ENCODE peak calls at places on chromosomes 11 and 22, in seven cellular contexts. One of them, this sample, is unnamed.

GRCh38 chr22:50089231-50090140 is at the start of gene MOV10L1:
- DNase-seq in A549: no peak
- DNase-seq in HCT116: no peak
- DNase-seq in body of pancreas: peak; percentile 40
- DNase-seq in lower lobe of right lung: no peak
- DNase-seq in vagina: no peak
- DNase-seq in fibroblast of lung: peak; percentile 17
- DNase-seq in this sample: no peak

GRCh38 chr11:34480339-34480738 is 33.3 kb downstream of the ELF5 start:
- DNase-seq in A549: no peak
- DNase-seq in HCT116: no peak
- DNase-seq in body of pancreas: no peak
- DNase-seq in lower lobe of right lung: no peak
- DNase-seq in vagina: no peak
- DNase-seq in fibroblast of lung: no peak
- DNase-seq in this sample: no peak

GRCh38 chr22:48954781-48955311 is 872.8 kb downstream of the BRD1 start:
- DNase-seq in A549: no peak
- DNase-seq in HCT116: no peak
- DNase-seq in body of pancreas: no peak
- DNase-seq in lower lobe of right lung: no peak
- DNase-seq in vagina: no peak
- DNase-seq in fibroblast of lung: no peak
- DNase-seq in this sample: no peak

GRCh38 chr11:56611174-56611573 is 3.5 kb downstream of the OR5M1 start:
- DNase-seq in A549: no peak
- DNase-seq in HCT116: no peak
- DNase-seq in body of pancreas: no peak
- DNase-seq in lower lobe of right lung: no peak
- DNase-seq in vagina: no peak
- DNase-seq in fibroblast of lung: no peak
- DNase-seq in this sample: no peak

GRCh38 chr22:19940536-19941364 is 822 bp upstream of the COMT start:
- DNase-seq in A549: no peak
- DNase-seq in HCT116: no peak
- DNase-seq in body of pancreas: no peak
- DNase-seq in lower lobe of right lung: peak; percentile 39
- DNase-seq in vagina: no peak
- DNase-seq in fibroblast of lung: no peak
- DNase-seq in this sample: no peak

GRCh38 chr11:74877132-74877531 is 71.8 kb downstream of the XRRA1 start:
- DNase-seq in A549: peak; percentile 61
- DNase-seq in HCT116: peak; percentile 15
- DNase-seq in body of pancreas: no peak
- DNase-seq in lower lobe of right lung: no peak
- DNase-seq in vagina: no peak
- DNase-seq in fibroblast of lung: peak; percentile 21
- DNase-seq in this sample: no peak

GRCh38 chr22:44455151-44455962 is 42.7 kb downstream of the RTL6 start:
- DNase-seq in A549: no peak
- DNase-seq in HCT116: no peak
- DNase-seq in body of pancreas: peak; percentile 22
- DNase-seq in lower lobe of right lung: no peak
- DNase-seq in vagina: peak; percentile 61
- DNase-seq in fibroblast of lung: no peak
- DNase-seq in this sample: peak; percentile 85

GRCh38 chr11:3929689-3930088 is 74.2 kb downstream of the STIM1 start:
- DNase-seq in A549: no peak
- DNase-seq in HCT116: no peak
- DNase-seq in body of pancreas: peak; percentile 39
- DNase-seq in lower lobe of right lung: no peak
- DNase-seq in vagina: no peak
- DNase-seq in fibroblast of lung: no peak
- DNase-seq in this sample: no peak

GRCh38 chr11:35326266-35326879 is 93.0 kb downstream of the SLC1A2 start:
- DNase-seq in A549: no peak
- DNase-seq in HCT116: no peak
- DNase-seq in body of pancreas: no peak
- DNase-seq in lower lobe of right lung: no peak
- DNase-seq in vagina: no peak
- DNase-seq in fibroblast of lung: no peak
- DNase-seq in this sample: no peak

GRCh38 chr22:24947881-24948280 is 1.4 kb upstream of the LHFPL7 start:
- DNase-seq in A549: no peak
- DNase-seq in HCT116: no peak
- DNase-seq in body of pancreas: peak; percentile 26
- DNase-seq in lower lobe of right lung: no peak
- DNase-seq in vagina: no peak
- DNase-seq in fibroblast of lung: no peak
- DNase-seq in this sample: no peak

GRCh38 chr22:50513175-50513574 is 5.2 kb downstream of the NCAPH2 start:
- DNase-seq in A549: no peak
- DNase-seq in HCT116: no peak
- DNase-seq in body of pancreas: no peak
- DNase-seq in lower lobe of right lung: no peak
- DNase-seq in vagina: no peak
- DNase-seq in fibroblast of lung: no peak
- DNase-seq in this sample: no peak

GRCh38 chr22:25970996-25971811 is 198.1 kb upstream of the SEZ6L start:
- DNase-seq in A549: no peak
- DNase-seq in HCT116: no peak
- DNase-seq in body of pancreas: no peak
- DNase-seq in lower lobe of right lung: no peak
- DNase-seq in vagina: no peak
- DNase-seq in fibroblast of lung: no peak
- DNase-seq in this sample: no peak

GRCh38 chr11:134120921-134121526 is 52.2 kb downstream of the JAM3 start:
- DNase-seq in A549: no peak
- DNase-seq in HCT116: no peak
- DNase-seq in body of pancreas: no peak
- DNase-seq in lower lobe of right lung: no peak
- DNase-seq in vagina: no peak
- DNase-seq in fibroblast of lung: peak; percentile 78
- DNase-seq in this sample: no peak

GRCh38 chr22:49157529-49158339 is 669.9 kb downstream of the BRD1 start:
- DNase-seq in A549: no peak
- DNase-seq in HCT116: no peak
- DNase-seq in body of pancreas: no peak
- DNase-seq in lower lobe of right lung: no peak
- DNase-seq in vagina: no peak
- DNase-seq in fibroblast of lung: no peak
- DNase-seq in this sample: no peak

GRCh38 chr22:41830174-41830573 is 2.7 kb upstream of the SREBF2 start:
- DNase-seq in A549: no peak
- DNase-seq in HCT116: no peak
- DNase-seq in body of pancreas: no peak
- DNase-seq in lower lobe of right lung: no peak
- DNase-seq in vagina: no peak
- DNase-seq in fibroblast of lung: no peak
- DNase-seq in this sample: no peak

GRCh38 chr11:100810666-100811065 is 123.6 kb downstream of the ARHGAP42 start:
- DNase-seq in A549: no peak
- DNase-seq in HCT116: no peak
- DNase-seq in body of pancreas: no peak
- DNase-seq in lower lobe of right lung: no peak
- DNase-seq in vagina: no peak
- DNase-seq in fibroblast of lung: no peak
- DNase-seq in this sample: no peak

GRCh38 chr11:16096336-16096735 is 260.0 kb downstream of the SOX6 start:
- DNase-seq in A549: no peak
- DNase-seq in HCT116: no peak
- DNase-seq in body of pancreas: no peak
- DNase-seq in lower lobe of right lung: no peak
- DNase-seq in vagina: no peak
- DNase-seq in fibroblast of lung: peak; percentile 23
- DNase-seq in this sample: no peak

GRCh38 chr11:45163956-45164575 is 17.6 kb downstream of the PRDM11 start:
- DNase-seq in A549: no peak
- DNase-seq in HCT116: no peak
- DNase-seq in body of pancreas: no peak
- DNase-seq in lower lobe of right lung: no peak
- DNase-seq in vagina: no peak
- DNase-seq in fibroblast of lung: no peak
- DNase-seq in this sample: no peak

GRCh38 chr11:98561877-98562395 is 458.8 kb upstream of the CNTN5 start:
- DNase-seq in A549: no peak
- DNase-seq in HCT116: no peak
- DNase-seq in body of pancreas: no peak
- DNase-seq in lower lobe of right lung: no peak
- DNase-seq in vagina: no peak
- DNase-seq in fibroblast of lung: no peak
- DNase-seq in this sample: no peak

GRCh38 chr11:112610494-112610893 is 349.8 kb upstream of the PLET1 start:
- DNase-seq in A549: no peak
- DNase-seq in HCT116: no peak
- DNase-seq in body of pancreas: no peak
- DNase-seq in lower lobe of right lung: no peak
- DNase-seq in vagina: no peak
- DNase-seq in fibroblast of lung: no peak
- DNase-seq in this sample: no peak

GRCh38 chr11:112421854-112422253 is 161.2 kb upstream of the PLET1 start:
- DNase-seq in A549: no peak
- DNase-seq in HCT116: no peak
- DNase-seq in body of pancreas: no peak
- DNase-seq in lower lobe of right lung: no peak
- DNase-seq in vagina: no peak
- DNase-seq in fibroblast of lung: no peak
- DNase-seq in this sample: no peak

GRCh38 chr11:73792584-73792983 is 4.9 kb downstream of the MRPL48 start:
- DNase-seq in A549: no peak
- DNase-seq in HCT116: no peak
- DNase-seq in body of pancreas: no peak
- DNase-seq in lower lobe of right lung: no peak
- DNase-seq in vagina: no peak
- DNase-seq in fibroblast of lung: no peak
- DNase-seq in this sample: no peak
- H3K27ac ChIP-seq in A549: no peak overlapping the region
- H3K27ac ChIP-seq in HCT116: no peak overlapping the region
- H3K27ac ChIP-seq in body of pancreas: no peak overlapping the region
- H3K27ac ChIP-seq in lower lobe of right lung: no peak overlapping the region
- H3K27ac ChIP-seq in vagina: no peak overlapping the region
- H3K27ac ChIP-seq in fibroblast of lung: no peak overlapping the region
- H3K27ac ChIP-seq in this sample: no peak overlapping the region

GRCh38 chr11:859394-860131 is 16.9 kb downstream of the TSPAN4 start:
- DNase-seq in A549: peak; percentile 70
- DNase-seq in HCT116: no peak
- DNase-seq in body of pancreas: peak; percentile 80
- DNase-seq in lower lobe of right lung: peak; percentile 74
- DNase-seq in vagina: no peak
- DNase-seq in fibroblast of lung: peak; percentile 94
- DNase-seq in this sample: no peak
- H3K4me3 ChIP-seq in A549: no peak overlapping the region
- H3K4me3 ChIP-seq in HCT116: no peak overlapping the region
- H3K4me3 ChIP-seq in body of pancreas: no peak overlapping the region
- H3K4me3 ChIP-seq in lower lobe of right lung: no peak overlapping the region
- H3K4me3 ChIP-seq in vagina: peak overlapping the region; percentile 18
- H3K4me3 ChIP-seq in fibroblast of lung: peak overlapping the region; percentile 42
- H3K4me3 ChIP-seq in this sample: no peak overlapping the region

DNA sequence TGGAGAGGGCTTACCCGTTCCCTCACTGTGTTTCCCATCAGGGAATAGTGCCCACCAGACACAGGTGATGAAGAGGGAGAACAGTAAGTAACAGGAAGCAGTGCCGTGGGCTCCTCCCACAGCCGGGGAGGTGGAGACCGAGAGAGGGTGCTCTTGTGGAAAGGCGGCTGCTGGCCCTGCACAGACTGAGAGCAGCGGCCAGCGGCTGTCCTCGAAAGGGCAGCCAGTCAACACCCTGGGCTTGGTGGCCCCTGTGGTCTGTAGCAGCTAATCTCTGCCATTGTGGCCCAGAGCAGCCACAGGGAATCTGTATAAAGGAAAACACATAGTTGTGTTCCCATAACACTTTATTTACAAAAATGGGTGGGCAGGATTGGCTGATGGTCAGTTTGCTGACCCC is 121.9 kb downstream of the TBC1D22A start:
- DNase-seq in A549: no peak
- DNase-seq in HCT116: no peak
- DNase-seq in body of pancreas: no peak
- DNase-seq in lower lobe of right lung: no peak
- DNase-seq in vagina: no peak
- DNase-seq in fibroblast of lung: no peak
- DNase-seq in this sample: no peak
- H3K27ac ChIP-seq in A549: no peak overlapping the region
- H3K27ac ChIP-seq in HCT116: no peak overlapping the region
- H3K27ac ChIP-seq in body of pancreas: no peak overlapping the region
- H3K27ac ChIP-seq in lower lobe of right lung: no peak overlapping the region
- H3K27ac ChIP-seq in vagina: no peak overlapping the region
- H3K27ac ChIP-seq in fibroblast of lung: no peak overlapping the region
- H3K27ac ChIP-seq in this sample: no peak overlapping the region

GRCh38 chr11:117314840-117315239 is 1.2 kb downstream of the BACE1 start:
- DNase-seq in A549: no peak
- DNase-seq in HCT116: no peak
- DNase-seq in body of pancreas: peak; percentile 51
- DNase-seq in lower lobe of right lung: no peak
- DNase-seq in vagina: no peak
- DNase-seq in fibroblast of lung: no peak
- DNase-seq in this sample: no peak

GRCh38 chr11:117316197-117316961 is at the start of gene BACE1:
- DNase-seq in A549: peak; percentile 81
- DNase-seq in HCT116: peak; percentile 71
- DNase-seq in body of pancreas: peak; percentile 90
- DNase-seq in lower lobe of right lung: peak; percentile 82
- DNase-seq in vagina: no peak
- DNase-seq in fibroblast of lung: peak; percentile 88
- DNase-seq in this sample: peak; percentile 17

GRCh38 chr11:117313103-117313502 is 3.0 kb downstream of the BACE1 start:
- DNase-seq in A549: no peak
- DNase-seq in HCT116: no peak
- DNase-seq in body of pancreas: no peak
- DNase-seq in lower lobe of right lung: no peak
- DNase-seq in vagina: no peak
- DNase-seq in fibroblast of lung: no peak
- DNase-seq in this sample: no peak

GRCh38 chr11:117315285-117316196 is 515 bp downstream of the BACE1 start:
- DNase-seq in A549: no peak
- DNase-seq in HCT116: no peak
- DNase-seq in body of pancreas: no peak
- DNase-seq in lower lobe of right lung: no peak
- DNase-seq in vagina: no peak
- DNase-seq in fibroblast of lung: no peak
- DNase-seq in this sample: peak; percentile 21

GRCh38 chr11:117313828-117314768 is 2.0 kb downstream of the BACE1 start:
- DNase-seq in A549: no peak
- DNase-seq in HCT116: no peak
- DNase-seq in body of pancreas: no peak
- DNase-seq in lower lobe of right lung: no peak
- DNase-seq in vagina: no peak
- DNase-seq in fibroblast of lung: no peak
- DNase-seq in this sample: no peak
- H3K4me3 ChIP-seq in A549: no peak overlapping the region
- H3K4me3 ChIP-seq in HCT116: no peak overlapping the region
- H3K4me3 ChIP-seq in body of pancreas: peak overlapping the region; percentile 78
- H3K4me3 ChIP-seq in lower lobe of right lung: peak overlapping the region; percentile 78
- H3K4me3 ChIP-seq in vagina: peak overlapping the region; percentile 86
- H3K4me3 ChIP-seq in fibroblast of lung: peak overlapping the region; percentile 87
- H3K4me3 ChIP-seq in this sample: no peak overlapping the region

DNA sequence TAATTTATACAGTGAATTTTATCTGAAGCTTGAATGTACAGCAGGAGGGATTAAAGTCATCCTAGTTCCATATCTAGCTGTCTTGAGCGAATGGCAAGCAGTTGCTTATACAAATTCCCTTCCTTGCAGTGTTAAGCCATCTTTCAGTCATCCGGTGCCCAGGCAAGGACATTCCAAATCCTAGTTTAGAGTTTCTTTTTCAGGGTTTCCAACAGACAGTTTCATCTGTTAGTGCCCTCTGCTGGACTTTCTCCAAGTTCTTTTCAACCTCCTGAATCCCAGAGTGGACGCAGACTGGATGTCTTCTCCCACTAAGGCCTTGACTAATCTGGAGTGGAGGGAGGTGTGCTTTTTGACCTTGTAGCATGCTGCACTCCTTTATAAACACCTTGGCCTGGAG is 45.4 kb downstream of the GRAMD1B start:
- DNase-seq in A549: peak; percentile 58
- DNase-seq in HCT116: no peak
- DNase-seq in body of pancreas: no peak
- DNase-seq in lower lobe of right lung: no peak
- DNase-seq in vagina: no peak
- DNase-seq in fibroblast of lung: peak; percentile 7
- DNase-seq in this sample: no peak
- H3K27ac ChIP-seq in A549: peak overlapping the region; percentile 92
- H3K27ac ChIP-seq in HCT116: no peak overlapping the region
- H3K27ac ChIP-seq in body of pancreas: no peak overlapping the region
- H3K27ac ChIP-seq in lower lobe of right lung: no peak overlapping the region
- H3K27ac ChIP-seq in vagina: no peak overlapping the region
- H3K27ac ChIP-seq in fibroblast of lung: no peak overlapping the region
- H3K27ac ChIP-seq in this sample: no peak overlapping the region

This sample was measured in CD4-positive, alpha-beta memory T cell.